ENCODE peak calls at places on chromosome 1, in seven cellular contexts. K is Right ventricle myocardium inferior, U is heart right ventricle, W is NCI-H774, T is T-helper 1 cell, J is epithelial cell of esophagus, L is caudate nucleus. F is an unnamed sample.

GRCh38 chr1:153344718-153345025 is 4.0 kb downstream of the PGLYRP4 start:
- DNase-seq in L (no peak), K (no peak), U (no peak), T (no peak), W (peak), J (peak), F (no peak)

GRCh38 chr1:5991784-5992033 is 516 bp downstream of the NPHP4 start:
- DNase-seq in W (no peak), J (no peak), K (no peak), T (peak), L (no peak), U (no peak), F (no peak)

GRCh38 chr1:38827299-38827698 is 32.3 kb downstream of the RRAGC start:
- DNase-seq in L (peak), K (no peak), U (no peak), W (no peak), T (no peak), J (no peak), F (no peak)

GRCh38 chr1:163633366-163633765 is 311.6 kb downstream of the NUF2 start:
- DNase-seq in L (no peak), T (no peak), W (no peak), K (no peak), U (no peak), J (no peak), F (no peak)

GRCh38 chr1:1625404-1625775 is 6.6 kb upstream of the MMP23B start:
- DNase-seq in T (no peak), K (peak), J (no peak), W (no peak), L (no peak), U (no peak), F (no peak)

GRCh38 chr1:227437495-227438008 is 119.3 kb upstream of the CDC42BPA start:
- DNase-seq in K (no peak), L (no peak), U (no peak), W (peak), J (peak), T (no peak), F (peak)

GRCh38 chr1:15691434-15692032 is 7.4 kb downstream of the PLEKHM2 start:
- DNase-seq in W (no peak), K (no peak), L (no peak), T (no peak), J (no peak), U (peak), F (no peak)

GRCh38 chr1:92985101-92985500 is 23.8 kb upstream of the DIPK1A start:
- DNase-seq in L (no peak), W (no peak), J (no peak), K (no peak), U (no peak), T (no peak), F (no peak)

GRCh38 chr1:116853680-116854191 is 56.0 kb upstream of the PTGFRN start:
- DNase-seq in L (no peak), U (no peak), K (no peak), T (no peak), J (peak), W (peak), F (peak)

GRCh38 chr1:17119744-17120482 is 662 bp upstream of the PADI2 start:
- DNase-seq in K (no peak), T (no peak), L (no peak), U (no peak), W (no peak), J (no peak), F (no peak)

GRCh38 chr1:56644064-56644940 is 812 bp upstream of the PRKAA2 start:
- DNase-seq in K (no peak), L (no peak), W (no peak), J (no peak), U (no peak), T (no peak), F (no peak)

GRCh38 chr1:34213976-34214375 is 37.3 kb downstream of the C1orf94 start:
- DNase-seq in U (no peak), K (no peak), W (no peak), T (no peak), L (no peak), J (no peak), F (no peak)